ENCODE peak calls at places on chromosomes 13 and 19, in nine cellular contexts. I, O, C, A, Q, Y, R, S and P are unnamed samples.

GRCh38 chr13:31209172-31209818 is 9.5 kb downstream of the B3GLCT start:
- DNase-seq in I (peak), O (no peak), C (no peak), A (peak), Q (peak), Y (no peak), R (no peak), S (no peak), P (no peak)

GRCh38 chr13:46668302-46668720 is 115.3 kb downstream of the LRCH1 start:
- DNase-seq in I (peak), O (no peak), C (peak), A (peak), Q (no peak), Y (no peak), R (no peak), S (no peak), P (no peak)

GRCh38 chr13:32660227-32660626 is 74.0 kb downstream of the PDS5B start:
- DNase-seq in I (no peak), O (no peak), C (no peak), A (no peak), Q (no peak), Y (no peak), R (no peak), S (no peak), P (no peak)

GRCh38 chr13:96075953-96076543 is 13.9 kb upstream of the HS6ST3 start:
- DNase-seq in I (no peak), O (no peak), C (no peak), A (peak), Q (no peak), Y (no peak), R (no peak), S (no peak), P (no peak)

GRCh38 chr13:52850396-52851152 is 2.1 kb upstream of the PCDH8 start:
- DNase-seq in I (peak), O (peak), C (peak), A (peak), Q (peak), Y (peak), R (no peak), S (no peak), P (peak)

GRCh38 chr13:102234618-102235017 is 167.2 kb downstream of the FGF14 start:
- DNase-seq in I (no peak), O (no peak), C (no peak), A (peak), Q (no peak), Y (no peak), R (no peak), S (no peak), P (no peak)

GRCh38 chr19:39645800-39646411 is 9.8 kb upstream of the LGALS16 start:
- DNase-seq in I (no peak), O (no peak), C (peak), A (peak), Q (peak), Y (no peak), R (no peak), S (no peak), P (no peak)

GRCh38 chr19:1261512-1261862 is 7.6 kb upstream of the CIRBP start:
- DNase-seq in I (peak), O (no peak), C (no peak), A (no peak), Q (peak), Y (peak), R (no peak), S (no peak), P (no peak)

GRCh38 chr19:49677901-49678674 is 1.0 kb downstream of the PRMT1 start:
- DNase-seq in I (no peak), O (peak), C (peak), A (no peak), Q (peak), Y (peak), R (peak), S (no peak), P (peak)

GRCh38 chr13:99151516-99151915 is 49.1 kb upstream of the UBAC2 start:
- DNase-seq in I (no peak), O (peak), C (peak), A (peak), Q (no peak), Y (no peak), R (no peak), S (no peak), P (no peak)